ENCODE peak calls at places on chromosomes 13 and 19, in six cellular contexts. F is thoracic aorta; M is gastrocnemius medialis; A is uterus; S is lower lobe of right lung; P is CD8-positive, alpha-beta T cell. Z is an unnamed sample.

GRCh38 chr19:1469200-1469935 is 9.6 kb downstream of the C19orf25 start:
- DNase-seq in P (no peak), S (peak), M (no peak), F (no peak), A (no peak), Z (no peak)

GRCh38 chr19:19805480-19805879 is 16.1 kb downstream of the ZNF506 start:
- DNase-seq in S (no peak), P (no peak), F (no peak), A (no peak), M (no peak), Z (no peak)

GRCh38 chr19:40223135-40223822 is 3.2 kb downstream of the CCNP start:
- DNase-seq in A (no peak), F (no peak), S (no peak), M (no peak), P (no peak), Z (no peak)

GRCh38 chr19:19268453-19269385 is 4.4 kb downstream of the TM6SF2 start:
- DNase-seq in M (no peak), P (no peak), S (no peak), A (no peak), F (no peak), Z (no peak)

GRCh38 chr19:16067205-16067938 is 8.9 kb upstream of the TPM4 start:
- DNase-seq in M (no peak), A (peak), P (no peak), F (peak), S (peak), Z (no peak)

GRCh38 chr13:102251817-102252216 is 150.0 kb downstream of the FGF14 start:
- DNase-seq in P (no peak), F (no peak), M (no peak), S (no peak), A (no peak), Z (no peak)

GRCh38 chr13:110499621-110500281 is 61.8 kb downstream of the RAB20 start:
- DNase-seq in A (no peak), P (no peak), M (no peak), S (no peak), F (no peak), Z (no peak)

GRCh38 chr13:33743438-33744368 is 74.2 kb upstream of the RFC3 start:
- DNase-seq in A (no peak), S (no peak), F (no peak), P (no peak), M (no peak), Z (peak)

GRCh38 chr13:97223711-97224461 is 1.8 kb downstream of the MBNL2 start:
- DNase-seq in P (no peak), M (peak), F (no peak), A (peak), S (no peak), Z (no peak)

GRCh38 chr13:54574791-54575190 is 1546.2 kb downstream of the OLFM4 start:
- DNase-seq in F (no peak), P (no peak), S (no peak), M (no peak), A (no peak), Z (no peak)

GRCh38 chr19:38624822-38625221 is 5.8 kb downstream of the EIF3K start:
- DNase-seq in M (no peak), F (no peak), S (no peak), A (no peak), P (no peak), Z (no peak)

GRCh38 chr13:22073718-22074117 is 402.8 kb downstream of the FGF9 start:
- DNase-seq in F (no peak), M (no peak), P (no peak), S (no peak), A (no peak), Z (peak)

GRCh38 chr19:35657904-35658700 is 8.2 kb upstream of the UPK1A start:
- DNase-seq in P (no peak), S (no peak), M (no peak), A (no peak), F (no peak), Z (no peak)
- TF ChIP-seq CTCF in P (no peak), S (no peak), M (no peak), A (no peak), F (no peak), Z (peak)

DNA sequence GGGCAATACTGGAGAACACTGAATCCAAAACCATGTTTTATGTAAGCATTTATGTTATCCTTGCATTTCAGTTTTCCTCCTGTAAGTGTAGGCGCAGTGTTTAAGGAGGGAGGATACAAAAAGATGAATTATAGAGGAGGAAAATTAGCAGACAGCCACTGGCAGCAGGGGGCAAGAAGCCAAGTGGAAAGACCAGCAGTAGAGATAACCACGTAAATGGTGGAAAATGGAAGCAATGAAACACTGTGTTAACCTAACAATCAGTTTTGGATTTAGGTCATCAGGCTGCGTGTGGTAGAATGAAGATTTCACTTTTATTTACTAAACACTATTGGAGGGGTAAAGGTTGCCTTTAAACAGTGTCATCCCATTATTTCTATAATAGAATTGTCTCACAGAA is 447.3 kb downstream of the GPC6 start:
- DNase-seq in P (no peak), S (no peak), A (no peak), F (no peak), M (no peak), Z (no peak)
- H3K4me3 ChIP-seq in P (no peak), S (no peak), A (no peak), F (no peak), M (no peak), Z (no peak)

GRCh38 chr13:99265162-99265822 is 7.1 kb upstream of the GPR18 start:
- DNase-seq in S (no peak), P (no peak), F (no peak), M (no peak), A (no peak), Z (no peak)
- TF ChIP-seq CTCF in S (no peak), P (no peak), F (no peak), M (no peak), A (no peak), Z (no peak)

GRCh38 chr13:112606125-112607001 is 18.4 kb upstream of the TUBGCP3 start:
- DNase-seq in S (peak), M (peak), P (peak), F (peak), A (peak), Z (peak)
- H3K4me3 ChIP-seq in S (peak), M (peak), P (peak), F (peak), A (peak), Z (peak)

GRCh38 chr13:109231853-109232252 is 554.5 kb downstream of the IRS2 start:
- DNase-seq in F (no peak), A (no peak), P (no peak), S (no peak), M (no peak), Z (no peak)
- TF ChIP-seq CTCF in F (no peak), A (no peak), P (no peak), S (no peak), M (no peak), Z (no peak)

GRCh38 chr13:108960006-108960405 is 330.6 kb downstream of the MYO16 start:
- DNase-seq in S (no peak), F (no peak), M (no peak), A (no peak), P (no peak), Z (no peak)

GRCh38 chr13:108958013-108958376 is 328.6 kb downstream of the MYO16 start:
- DNase-seq in M (no peak), A (no peak), F (no peak), P (no peak), S (no peak), Z (no peak)

GRCh38 chr13:108955741-108956140 is 326.3 kb downstream of the MYO16 start:
- DNase-seq in F (no peak), P (no peak), M (no peak), A (no peak), S (no peak), Z (no peak)

GRCh38 chr13:108959254-108959653 is 329.8 kb downstream of the MYO16 start:
- DNase-seq in F (no peak), P (no peak), M (no peak), S (no peak), A (no peak), Z (no peak)

GRCh38 chr13:108957369-108958012 is 328.1 kb downstream of the MYO16 start:
- DNase-seq in M (no peak), F (no peak), S (no peak), P (no peak), A (no peak), Z (no peak)
- H3K4me3 ChIP-seq in M (no peak), F (peak), S (no peak), P (no peak), A (no peak), Z (no peak)

GRCh38 chr13:28415994-28416411 is 78.9 kb downstream of the FLT1 start:
- DNase-seq in F (no peak), S (no peak), P (no peak), M (no peak), A (no peak), Z (no peak)
- TF ChIP-seq CTCF in F (no peak), S (no peak), P (no peak), M (no peak), A (no peak), Z (no peak)

DNA sequence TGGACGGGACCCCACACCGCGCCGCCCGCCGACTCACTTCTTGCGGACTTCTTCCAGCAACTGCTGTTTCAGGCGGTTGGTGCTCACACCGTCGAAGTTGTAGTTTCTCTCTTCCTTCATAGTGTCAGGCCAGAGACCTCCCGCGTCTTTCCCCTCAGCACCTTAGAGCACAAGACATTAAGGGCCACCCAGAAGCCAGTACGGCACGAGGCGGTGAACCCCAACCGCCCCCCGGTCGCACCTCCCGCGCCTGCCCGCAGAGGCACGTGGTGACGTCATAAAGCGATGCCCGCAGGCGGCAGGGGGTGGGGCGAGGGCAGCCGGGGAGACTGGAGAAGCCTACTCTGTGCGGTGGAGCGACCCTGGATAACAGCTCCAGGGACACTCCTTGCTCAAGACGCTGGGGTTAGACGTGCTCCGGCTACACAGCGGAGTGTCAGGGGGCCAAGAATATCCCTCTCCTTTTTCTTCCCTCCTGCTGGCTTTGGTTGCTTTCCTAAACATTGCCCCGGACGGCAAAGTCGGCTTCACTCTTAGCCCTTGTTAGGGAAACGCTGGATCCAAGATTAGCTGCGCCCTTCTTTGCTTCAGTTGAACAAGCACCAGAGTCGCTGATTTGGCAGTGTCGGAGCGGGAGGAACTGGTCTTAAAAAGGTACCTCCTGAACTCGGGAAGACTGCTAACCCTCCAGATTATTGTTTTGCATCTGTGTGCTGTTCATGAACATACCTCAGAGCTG is at the start of gene CCDC169:
- DNase-seq in M (peak), F (peak), S (peak), A (peak), P (peak), Z (no peak)
- H3K4me3 ChIP-seq in M (peak), F (peak), S (peak), A (peak), P (peak), Z (peak)

DNA sequence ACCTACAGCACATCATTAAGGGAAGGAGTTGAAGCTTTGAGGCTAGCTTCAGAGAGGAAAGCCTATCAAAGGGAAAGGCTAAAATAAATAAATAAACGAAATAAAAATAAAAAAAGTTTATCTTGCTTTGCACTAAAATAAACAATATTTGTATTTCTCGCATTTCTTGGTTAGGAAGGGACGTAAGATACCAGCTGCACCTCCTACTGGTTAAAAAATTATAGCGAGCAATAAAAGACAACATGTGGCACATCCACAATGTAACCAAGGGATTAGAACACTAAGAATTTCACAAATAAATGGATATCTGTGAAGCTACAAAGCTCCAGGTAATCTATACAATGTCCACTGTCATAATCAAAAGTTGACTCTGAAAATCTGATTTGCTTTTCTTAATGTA is 194.5 kb downstream of the DACH1 start:
- DNase-seq in M (no peak), A (no peak), S (no peak), P (no peak), F (no peak), Z (no peak)
- TF ChIP-seq CTCF in M (no peak), A (no peak), S (no peak), P (no peak), F (no peak), Z (no peak)

GRCh38 chr19:4472174-4472974 is at the start of gene HDGFL2:
- DNase-seq in F (no peak), P (no peak), M (no peak), A (peak), S (peak), Z (no peak)

GRCh38 chr19:4473011-4473410 is 914 bp downstream of the HDGFL2 start:
- DNase-seq in F (no peak), S (no peak), M (no peak), A (no peak), P (no peak), Z (no peak)

GRCh38 chr19:4474504-4475136 is 2.5 kb downstream of the HDGFL2 start:
- DNase-seq in F (no peak), P (no peak), A (no peak), M (no peak), S (no peak), Z (no peak)

GRCh38 chr19:4473708-4474503 is 1.8 kb downstream of the HDGFL2 start:
- DNase-seq in S (no peak), A (no peak), P (no peak), F (no peak), M (no peak), Z (no peak)

GRCh38 chr19:4477034-4477801 is 5.1 kb downstream of the HDGFL2 start:
- DNase-seq in A (no peak), S (no peak), P (no peak), M (no peak), F (no peak), Z (no peak)
- H3K4me3 ChIP-seq in A (no peak), S (no peak), P (no peak), M (no peak), F (no peak), Z (no peak)